ENCODE peak calls at places on chromosomes 3 and 15, in six cellular contexts. One of them, this sample, is unnamed.
A peak's percentile ranks its signal among the peaks of the same experiment; 100 is the strongest.

GRCh38 chr3:120284702-120285507 is at the start of gene GPR156:
- DNase-seq in H1: peak; percentile 67
- DNase-seq in mesenchymal stem cell: peak; percentile 8
- DNase-seq in IMR-90: no peak
- DNase-seq in trophoblast cell: peak; percentile 36
- DNase-seq in H9: peak; percentile 41
- DNase-seq in this sample: no peak

GRCh38 chr3:167829057-167829456 is 93.5 kb downstream of the SERPINI1 start:
- DNase-seq in IMR-90: no peak
- DNase-seq in mesenchymal stem cell: no peak
- DNase-seq in trophoblast cell: no peak
- DNase-seq in H9: no peak
- DNase-seq in H1: no peak
- DNase-seq in this sample: no peak

GRCh38 chr3:51702156-51702555 is 4.7 kb upstream of the GRM2 start:
- DNase-seq in trophoblast cell: no peak
- DNase-seq in H9: no peak
- DNase-seq in mesenchymal stem cell: no peak
- DNase-seq in H1: no peak
- DNase-seq in IMR-90: no peak
- DNase-seq in this sample: no peak

GRCh38 chr3:184665101-184665500 is 46.8 kb downstream of the MAGEF1 start:
- DNase-seq in H1: no peak
- DNase-seq in H9: no peak
- DNase-seq in trophoblast cell: peak; percentile 95
- DNase-seq in mesenchymal stem cell: no peak
- DNase-seq in IMR-90: no peak
- DNase-seq in this sample: no peak

GRCh38 chr3:19931767-19932188 is 2.2 kb downstream of the EFHB start:
- DNase-seq in IMR-90: no peak
- DNase-seq in H1: no peak
- DNase-seq in mesenchymal stem cell: peak; percentile 13
- DNase-seq in H9: no peak
- DNase-seq in trophoblast cell: peak; percentile 56
- DNase-seq in this sample: no peak

GRCh38 chr15:79834496-79834895 is 62.3 kb downstream of the MTHFS start:
- DNase-seq in trophoblast cell: no peak
- DNase-seq in mesenchymal stem cell: no peak
- DNase-seq in IMR-90: no peak
- DNase-seq in H9: no peak
- DNase-seq in H1: no peak
- DNase-seq in this sample: no peak

GRCh38 chr15:40308844-40309189 is 1.1 kb upstream of the PLCB2 start:
- DNase-seq in mesenchymal stem cell: no peak
- DNase-seq in H1: no peak
- DNase-seq in H9: no peak
- DNase-seq in trophoblast cell: no peak
- DNase-seq in IMR-90: no peak
- DNase-seq in this sample: no peak

GRCh38 chr3:8517490-8517889 is 15.9 kb downstream of the LMCD1 start:
- DNase-seq in trophoblast cell: no peak
- DNase-seq in IMR-90: no peak
- DNase-seq in H9: no peak
- DNase-seq in H1: no peak
- DNase-seq in mesenchymal stem cell: no peak
- DNase-seq in this sample: no peak

GRCh38 chr3:109731639-109732473 is 394.5 kb upstream of the DPPA4 start:
- DNase-seq in H9: no peak
- DNase-seq in trophoblast cell: peak; percentile 80
- DNase-seq in mesenchymal stem cell: peak; percentile 60
- DNase-seq in H1: peak; percentile 54
- DNase-seq in IMR-90: peak; percentile 72
- DNase-seq in this sample: peak; percentile 35

GRCh38 chr3:3552741-3553140 is 246.5 kb upstream of the LRRN1 start:
- DNase-seq in H1: no peak
- DNase-seq in mesenchymal stem cell: no peak
- DNase-seq in IMR-90: no peak
- DNase-seq in H9: no peak
- DNase-seq in trophoblast cell: no peak
- DNase-seq in this sample: no peak

GRCh38 chr15:79084308-79084968 is 6.1 kb downstream of the RASGRF1 start:
- DNase-seq in trophoblast cell: no peak
- DNase-seq in IMR-90: no peak
- DNase-seq in mesenchymal stem cell: no peak
- DNase-seq in H1: no peak
- DNase-seq in H9: no peak
- DNase-seq in this sample: no peak

GRCh38 chr3:128222771-128223386 is 69.6 kb downstream of the EEFSEC start:
- DNase-seq in IMR-90: peak; percentile 46
- DNase-seq in trophoblast cell: peak; percentile 93
- DNase-seq in mesenchymal stem cell: no peak
- DNase-seq in H1: no peak
- DNase-seq in H9: no peak
- DNase-seq in this sample: no peak

GRCh38 chr3:34678580-34678979 is 880.1 kb downstream of the PDCD6IP start:
- DNase-seq in IMR-90: no peak
- DNase-seq in H1: no peak
- DNase-seq in H9: no peak
- DNase-seq in trophoblast cell: peak; percentile 72
- DNase-seq in mesenchymal stem cell: no peak
- DNase-seq in this sample: no peak

GRCh38 chr3:128547368-128547987 is 54.5 kb upstream of the GATA2 start:
- DNase-seq in mesenchymal stem cell: no peak
- DNase-seq in H9: no peak
- DNase-seq in trophoblast cell: peak; percentile 68
- DNase-seq in H1: no peak
- DNase-seq in IMR-90: peak; percentile 67
- DNase-seq in this sample: no peak

GRCh38 chr3:190345027-190345821 is 23.0 kb upstream of the CLDN1 start:
- DNase-seq in H9: no peak
- DNase-seq in IMR-90: peak; percentile 97
- DNase-seq in mesenchymal stem cell: peak; percentile 96
- DNase-seq in trophoblast cell: peak; percentile 93
- DNase-seq in H1: no peak
- DNase-seq in this sample: no peak

GRCh38 chr3:135516143-135516542 is 449.4 kb upstream of the PPP2R3A start:
- DNase-seq in trophoblast cell: peak; percentile 7
- DNase-seq in mesenchymal stem cell: peak; percentile 2
- DNase-seq in IMR-90: peak; percentile 41
- DNase-seq in H1: peak; percentile 58
- DNase-seq in H9: peak; percentile 75
- DNase-seq in this sample: no peak

GRCh38 chr15:43376017-43376705 is 5.3 kb downstream of the TUBGCP4 start:
- DNase-seq in H1: peak; percentile 60
- DNase-seq in mesenchymal stem cell: peak; percentile 45
- DNase-seq in IMR-90: peak; percentile 39
- DNase-seq in H9: peak; percentile 40
- DNase-seq in trophoblast cell: peak; percentile 77
- DNase-seq in this sample: peak; percentile 17

GRCh38 chr15:43516185-43516584 is 1.2 kb upstream of the MAP1A start:
- DNase-seq in trophoblast cell: no peak
- DNase-seq in H9: no peak
- DNase-seq in mesenchymal stem cell: peak; percentile 28
- DNase-seq in H1: no peak
- DNase-seq in IMR-90: no peak
- DNase-seq in this sample: no peak

GRCh38 chr15:94929282-94929681 is 697.9 kb downstream of the MCTP2 start:
- DNase-seq in H1: no peak
- DNase-seq in IMR-90: no peak
- DNase-seq in mesenchymal stem cell: no peak
- DNase-seq in H9: no peak
- DNase-seq in trophoblast cell: no peak
- DNase-seq in this sample: no peak
- H3K18ac ChIP-seq in H1: no peak overlapping the region
- H3K18ac ChIP-seq in IMR-90: no peak overlapping the region
- H3K18ac ChIP-seq in mesenchymal stem cell: no peak overlapping the region
- H3K18ac ChIP-seq in H9: no peak overlapping the region
- H3K18ac ChIP-seq in trophoblast cell: no peak overlapping the region
- H3K18ac ChIP-seq in this sample: no peak overlapping the region

DNA sequence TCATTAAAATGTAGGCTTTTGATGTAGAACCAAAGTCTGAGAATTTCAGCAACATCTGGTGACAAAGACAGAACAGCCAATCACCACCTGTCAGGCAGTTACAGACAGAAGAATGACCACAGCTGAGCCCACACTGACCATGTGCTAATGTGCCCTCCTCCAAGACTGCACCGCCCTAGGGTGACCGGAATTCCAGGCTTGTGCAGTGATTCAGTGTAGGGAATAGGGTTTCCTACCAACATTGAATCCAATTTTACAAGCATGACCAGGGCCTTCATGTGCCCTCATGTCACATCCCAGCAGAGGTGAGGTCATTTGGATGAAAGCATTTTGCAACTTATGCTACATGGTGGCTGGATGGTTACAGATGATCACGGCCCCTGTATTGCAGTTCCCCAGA is 412.5 kb downstream of the SOX2 start:
- DNase-seq in H1: no peak
- DNase-seq in H9: no peak
- DNase-seq in IMR-90: no peak
- DNase-seq in mesenchymal stem cell: no peak
- DNase-seq in trophoblast cell: peak; percentile 54
- DNase-seq in this sample: no peak
- H3K23ac ChIP-seq in H1: no peak overlapping the region
- H3K23ac ChIP-seq in H9: no peak overlapping the region
- H3K23ac ChIP-seq in IMR-90: no peak overlapping the region
- H3K23ac ChIP-seq in mesenchymal stem cell: no peak overlapping the region
- H3K23ac ChIP-seq in trophoblast cell: no peak overlapping the region
- H3K23ac ChIP-seq in this sample: no peak overlapping the region

GRCh38 chr3:169509359-169509758 is 154.2 kb downstream of the MECOM start:
- DNase-seq in trophoblast cell: no peak
- DNase-seq in H9: no peak
- DNase-seq in IMR-90: no peak
- DNase-seq in mesenchymal stem cell: no peak
- DNase-seq in H1: no peak
- DNase-seq in this sample: no peak
- H3K14ac ChIP-seq in trophoblast cell: peak overlapping the region; percentile 18
- H3K14ac ChIP-seq in H9: no peak overlapping the region
- H3K14ac ChIP-seq in IMR-90: no peak overlapping the region
- H3K14ac ChIP-seq in mesenchymal stem cell: no peak overlapping the region
- H3K14ac ChIP-seq in H1: no peak overlapping the region
- H3K14ac ChIP-seq in this sample: no peak overlapping the region

GRCh38 chr15:58469432-58470353 is 37.9 kb downstream of the LIPC start:
- DNase-seq in trophoblast cell: peak; percentile 99
- DNase-seq in mesenchymal stem cell: peak; percentile 86
- DNase-seq in H1: no peak
- DNase-seq in H9: peak; percentile 47
- DNase-seq in IMR-90: peak; percentile 97
- DNase-seq in this sample: no peak
- H3K18ac ChIP-seq in trophoblast cell: peak overlapping the region; percentile 16
- H3K18ac ChIP-seq in mesenchymal stem cell: peak overlapping the region; percentile 95
- H3K18ac ChIP-seq in H1: no peak overlapping the region
- H3K18ac ChIP-seq in H9: peak overlapping the region; percentile 75
- H3K18ac ChIP-seq in IMR-90: peak overlapping the region; percentile 97
- H3K18ac ChIP-seq in this sample: peak overlapping the region; percentile 33

GRCh38 chr3:149969945-149970715 is 565 bp downstream of the PFN2 start:
- DNase-seq in H1: peak; percentile 83
- DNase-seq in trophoblast cell: peak; percentile 94
- DNase-seq in mesenchymal stem cell: peak; percentile 90
- DNase-seq in H9: peak; percentile 79
- DNase-seq in IMR-90: peak; percentile 90
- DNase-seq in this sample: peak; percentile 80
- H3K23ac ChIP-seq in H1: no peak overlapping the region
- H3K23ac ChIP-seq in trophoblast cell: no peak overlapping the region
- H3K23ac ChIP-seq in mesenchymal stem cell: peak overlapping the region; percentile 100
- H3K23ac ChIP-seq in H9: no peak overlapping the region
- H3K23ac ChIP-seq in IMR-90: peak overlapping the region; percentile 95
- H3K23ac ChIP-seq in this sample: peak overlapping the region; percentile 99

GRCh38 chr3:139122612-139123011 is 77.9 kb upstream of the PRR23C start:
- DNase-seq in mesenchymal stem cell: no peak
- DNase-seq in H9: no peak
- DNase-seq in IMR-90: no peak
- DNase-seq in trophoblast cell: no peak
- DNase-seq in H1: peak; percentile 8
- DNase-seq in this sample: no peak
- H3K14ac ChIP-seq in mesenchymal stem cell: no peak overlapping the region
- H3K14ac ChIP-seq in H9: no peak overlapping the region
- H3K14ac ChIP-seq in IMR-90: no peak overlapping the region
- H3K14ac ChIP-seq in trophoblast cell: no peak overlapping the region
- H3K14ac ChIP-seq in H1: no peak overlapping the region
- H3K14ac ChIP-seq in this sample: no peak overlapping the region

GRCh38 chr3:197216169-197216860 is 82.1 kb downstream of the DLG1 start:
- DNase-seq in trophoblast cell: peak; percentile 25
- DNase-seq in mesenchymal stem cell: no peak
- DNase-seq in H9: no peak
- DNase-seq in IMR-90: peak; percentile 75
- DNase-seq in H1: no peak
- DNase-seq in this sample: no peak
- H3K18ac ChIP-seq in trophoblast cell: no peak overlapping the region
- H3K18ac ChIP-seq in mesenchymal stem cell: no peak overlapping the region
- H3K18ac ChIP-seq in H9: no peak overlapping the region
- H3K18ac ChIP-seq in IMR-90: no peak overlapping the region
- H3K18ac ChIP-seq in H1: no peak overlapping the region
- H3K18ac ChIP-seq in this sample: no peak overlapping the region

GRCh38 chr3:133926736-133927542 is 31.3 kb upstream of the RAB6B start:
- DNase-seq in mesenchymal stem cell: peak; percentile 5
- DNase-seq in trophoblast cell: no peak
- DNase-seq in IMR-90: no peak
- DNase-seq in H9: peak; percentile 68
- DNase-seq in H1: peak; percentile 69
- DNase-seq in this sample: peak; percentile 18
- H3K23ac ChIP-seq in mesenchymal stem cell: peak overlapping the region; percentile 2
- H3K23ac ChIP-seq in trophoblast cell: no peak overlapping the region
- H3K23ac ChIP-seq in IMR-90: no peak overlapping the region
- H3K23ac ChIP-seq in H9: no peak overlapping the region
- H3K23ac ChIP-seq in H1: no peak overlapping the region
- H3K23ac ChIP-seq in this sample: no peak overlapping the region

DNA sequence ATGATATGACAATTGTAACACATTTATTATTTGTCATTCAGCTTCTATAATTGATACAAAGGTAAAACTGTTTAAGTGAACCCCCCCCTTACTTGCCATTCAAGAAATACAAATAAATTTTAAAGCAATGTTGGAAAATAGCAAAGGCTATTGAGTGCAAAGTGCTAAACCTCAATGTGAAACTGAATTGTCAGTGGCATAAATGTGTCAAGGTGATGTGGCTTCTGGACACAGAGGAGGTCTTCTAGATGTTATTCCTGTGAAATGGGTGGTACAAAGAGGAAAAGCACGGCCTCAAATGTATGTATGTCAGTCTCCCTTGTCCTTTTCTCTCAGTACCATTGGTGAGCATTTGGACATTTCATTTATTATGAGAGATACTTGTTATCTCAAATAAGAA is 149.4 kb downstream of the MCTP2 start:
- DNase-seq in IMR-90: no peak
- DNase-seq in mesenchymal stem cell: no peak
- DNase-seq in H9: no peak
- DNase-seq in H1: no peak
- DNase-seq in trophoblast cell: no peak
- DNase-seq in this sample: no peak
- H3K14ac ChIP-seq in IMR-90: no peak overlapping the region
- H3K14ac ChIP-seq in mesenchymal stem cell: no peak overlapping the region
- H3K14ac ChIP-seq in H9: no peak overlapping the region
- H3K14ac ChIP-seq in H1: no peak overlapping the region
- H3K14ac ChIP-seq in trophoblast cell: no peak overlapping the region
- H3K14ac ChIP-seq in this sample: no peak overlapping the region

This sample was measured in neuronal stem cell.